ENCODE peak calls at places on chromosomes 4 and X, in seven cellular contexts. N, B, Z, P, Y, H and W are unnamed samples.

GRCh38 chrX:49155243-49155899 is 7.2 kb upstream of the MAGIX start:
- DNase-seq in N (peak; percentile 60), B (peak; percentile 64), Z (peak; percentile 51), P (peak; percentile 78), Y (peak; percentile 58), H (peak; percentile 12), W (peak; percentile 87)

GRCh38 chr4:33369366-33369899 is 2649.3 kb downstream of the PCDH7 start:
- DNase-seq in N (no peak), B (peak; percentile 6), Z (no peak), P (no peak), Y (peak; percentile 12), H (no peak), W (no peak)

GRCh38 chr4:26936284-26937065 is 75.8 kb downstream of the STIM2 start:
- DNase-seq in N (no peak), B (peak; percentile 71), Z (no peak), P (no peak), Y (peak; percentile 23), H (peak; percentile 17), W (peak; percentile 75)

GRCh38 chr4:144574509-144574908 is 71.4 kb upstream of the HHIP start:
- DNase-seq in N (no peak), B (no peak), Z (no peak), P (no peak), Y (no peak), H (no peak), W (no peak)

GRCh38 chr4:151668687-151669402 is 92.0 kb downstream of the GATB start:
- DNase-seq in N (no peak), B (no peak), Z (no peak), P (no peak), Y (peak; percentile 75), H (no peak), W (no peak)

GRCh38 chr4:110211007-110211769 is 12.8 kb upstream of the ELOVL6 start:
- DNase-seq in N (no peak), B (peak; percentile 64), Z (no peak), P (no peak), Y (peak; percentile 63), H (peak; percentile 62), W (peak; percentile 52)

GRCh38 chr4:57148831-57149230 is 38.6 kb upstream of the IGFBP7 start:
- DNase-seq in N (no peak), B (peak; percentile 89), Z (no peak), P (no peak), Y (peak; percentile 80), H (no peak), W (no peak)

GRCh38 chr4:5693871-5694270 is 14.5 kb downstream of the EVC2 start:
- DNase-seq in N (no peak), B (no peak), Z (no peak), P (no peak), Y (peak; percentile 28), H (no peak), W (no peak)

GRCh38 chr4:52659722-52660261 is 691 bp upstream of the USP46 start:
- DNase-seq in N (peak; percentile 14), B (peak; percentile 60), Z (peak; percentile 57), P (no peak), Y (no peak), H (peak; percentile 53), W (peak; percentile 37)

GRCh38 chr4:74307163-74307562 is 1.1 kb upstream of the EPGN start:
- DNase-seq in N (no peak), B (no peak), Z (no peak), P (no peak), Y (no peak), H (no peak), W (no peak)

GRCh38 chrX:104707572-104707971 is 141.6 kb downstream of the IL1RAPL2 start:
- DNase-seq in N (no peak), B (no peak), Z (no peak), P (no peak), Y (no peak), H (no peak), W (no peak)

GRCh38 chrX:34918856-34919255 is 23.7 kb upstream of the FAM47B start:
- DNase-seq in N (peak; percentile 11), B (peak; percentile 67), Z (no peak), P (peak; percentile 50), Y (peak; percentile 75), H (peak; percentile 29), W (peak; percentile 71)

GRCh38 chr4:17698116-17698515 is 83.3 kb downstream of the FAM184B start:
- DNase-seq in N (no peak), B (no peak), Z (no peak), P (no peak), Y (no peak), H (no peak), W (no peak)

GRCh38 chr4:168725935-168726334 is 229.1 kb downstream of the PALLD start:
- DNase-seq in N (no peak), B (no peak), Z (no peak), P (no peak), Y (no peak), H (no peak), W (no peak)

GRCh38 chrX:21985332-21985777 is 44.8 kb downstream of the SMS start:
- DNase-seq in N (peak; percentile 65), B (peak; percentile 77), Z (peak; percentile 68), P (peak; percentile 61), Y (peak; percentile 82), H (peak; percentile 85), W (peak; percentile 75)

GRCh38 chr4:65089666-65090065 is 580.6 kb downstream of the EPHA5 start:
- DNase-seq in N (no peak), B (peak; percentile 22), Z (no peak), P (no peak), Y (no peak), H (no peak), W (peak; percentile 51)

GRCh38 chrX:123454712-123455431 is 270.8 kb downstream of the GRIA3 start:
- DNase-seq in N (no peak), B (no peak), Z (no peak), P (no peak), Y (no peak), H (no peak), W (no peak)

GRCh38 chrX:101287402-101287801 is 3.7 kb downstream of the TAF7L start:
- DNase-seq in N (peak; percentile 12), B (peak; percentile 46), Z (no peak), P (no peak), Y (peak; percentile 52), H (peak; percentile 62), W (peak; percentile 6)

GRCh38 chr4:54446556-54446955 is 211.2 kb upstream of the KIT start:
- DNase-seq in N (no peak), B (no peak), Z (no peak), P (no peak), Y (no peak), H (no peak), W (no peak)

GRCh38 chr4:100796333-100796732 is 278.5 kb upstream of the EMCN start:
- DNase-seq in N (no peak), B (no peak), Z (no peak), P (no peak), Y (no peak), H (no peak), W (no peak)

GRCh38 chr4:6221851-6222760 is 21.8 kb upstream of the JAKMIP1 start:
- DNase-seq in N (peak; percentile 77), B (no peak), Z (peak; percentile 94), P (peak; percentile 79), Y (no peak), H (peak; percentile 72), W (peak; percentile 81)

GRCh38 chrX:129823115-129823514 is 20.6 kb downstream of the ZDHHC9 start:
- DNase-seq in N (no peak), B (peak; percentile 40), Z (no peak), P (no peak), Y (peak; percentile 15), H (peak; percentile 61), W (peak; percentile 39)

GRCh38 chr4:120071192-120071795 is 4.6 kb upstream of the MAD2L1 start:
- DNase-seq in N (peak; percentile 31), B (peak; percentile 71), Z (no peak), P (no peak), Y (peak; percentile 80), H (peak; percentile 82), W (peak; percentile 50)

GRCh38 chrX:63525491-63525890 is 174.4 kb upstream of the SPIN4 start:
- DNase-seq in N (no peak), B (no peak), Z (no peak), P (no peak), Y (no peak), H (no peak), W (no peak)

DNA sequence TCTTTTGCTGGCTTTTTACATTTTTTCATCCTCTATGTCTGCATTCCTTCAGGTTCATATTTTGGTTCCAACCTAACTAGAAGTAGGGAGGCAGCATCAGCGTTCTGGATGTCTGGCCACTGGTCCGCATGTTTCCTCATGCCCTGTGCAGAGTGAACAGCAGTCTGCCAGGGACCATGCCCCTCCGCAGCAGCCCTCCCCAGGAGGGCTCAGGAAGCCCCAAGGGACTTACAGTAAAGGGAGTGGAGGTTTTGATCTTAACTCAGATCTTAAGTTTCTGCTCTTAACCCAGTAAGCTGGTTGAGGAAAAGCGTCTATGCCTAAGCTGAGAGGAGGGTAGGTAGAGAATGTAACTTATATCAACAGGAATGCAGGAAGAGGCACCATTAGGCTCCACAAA is 45.0 kb upstream of the LEF1 start:
- DNase-seq in N (no peak), B (no peak), Z (no peak), P (no peak), Y (no peak), H (no peak), W (no peak)
- H4K8ac ChIP-seq in N (no peak overlapping the region), B (no peak overlapping the region), Z (no peak overlapping the region), P (no peak overlapping the region), Y (no peak overlapping the region), H (no peak overlapping the region), W (no peak overlapping the region)

GRCh38 chr4:48905363-48906015 is 1.1 kb downstream of the OCIAD2 start:
- DNase-seq in N (no peak), B (peak; percentile 52), Z (no peak), P (no peak), Y (peak; percentile 61), H (peak; percentile 38), W (no peak)
- H4K8ac ChIP-seq in N (no peak overlapping the region), B (peak overlapping the region; percentile 19), Z (no peak overlapping the region), P (no peak overlapping the region), Y (peak overlapping the region; percentile 42), H (peak overlapping the region; percentile 77), W (no peak overlapping the region)

GRCh38 chrX:24465524-24465850 is 401 bp downstream of the PDK3 start:
- DNase-seq in N (no peak), B (no peak), Z (no peak), P (no peak), Y (no peak), H (no peak), W (no peak)
- H4K8ac ChIP-seq in N (no peak overlapping the region), B (no peak overlapping the region), Z (peak overlapping the region; percentile 79), P (no peak overlapping the region), Y (no peak overlapping the region), H (peak overlapping the region; percentile 69), W (no peak overlapping the region)

GRCh38 chrX:153701706-153702105 is 14.0 kb downstream of the SLC6A8 start:
- DNase-seq in N (no peak), B (no peak), Z (no peak), P (no peak), Y (no peak), H (no peak), W (no peak)
- H4K8ac ChIP-seq in N (no peak overlapping the region), B (no peak overlapping the region), Z (no peak overlapping the region), P (no peak overlapping the region), Y (no peak overlapping the region), H (no peak overlapping the region), W (no peak overlapping the region)